ENCODE peak calls at places on chromosomes 1 and 21, in nine cellular contexts. P is astrocyte of the spinal cord, T is lower lobe of right lung, Y is heart left ventricle, Q is cardiac muscle cell, R is Panc1, V is left ventricle myocardium inferior, J is tibial nerve, N is Calu3. W is an unnamed sample.

GRCh38 chr1:245863566-245864184 is 643.4 kb downstream of the SMYD3 start:
- DNase-seq in P (no peak), T (no peak), Y (no peak), Q (no peak), R (no peak), V (no peak), J (no peak), N (peak), W (no peak)

GRCh38 chr1:217109928-217110327 is 386.7 kb upstream of the ESRRG start:
- DNase-seq in P (no peak), T (no peak), Y (no peak), Q (no peak), R (no peak), V (no peak), J (no peak), N (no peak), W (no peak)

GRCh38 chr1:200520740-200521139 is 99.8 kb downstream of the KIF14 start:
- DNase-seq in P (no peak), T (no peak), Y (no peak), Q (no peak), R (no peak), V (no peak), J (no peak), N (no peak), W (no peak)

GRCh38 chr1:63463248-63463647 is 59.8 kb downstream of the ITGB3BP start:
- DNase-seq in P (no peak), T (no peak), Y (no peak), Q (no peak), R (no peak), V (no peak), J (no peak), N (no peak), W (peak)

GRCh38 chr1:209825591-209826433 is 2.0 kb upstream of the UTP25 start:
- DNase-seq in P (no peak), T (no peak), Y (no peak), Q (no peak), R (no peak), V (no peak), J (no peak), N (peak), W (peak)

GRCh38 chr21:42356680-42357079 is 5.9 kb upstream of the TFF2 start:
- DNase-seq in P (no peak), T (no peak), Y (no peak), Q (no peak), R (no peak), V (no peak), J (no peak), N (no peak), W (no peak)

GRCh38 chr1:223720987-223721591 is 8.8 kb downstream of the CAPN2 start:
- DNase-seq in P (peak), T (no peak), Y (no peak), Q (no peak), R (no peak), V (no peak), J (no peak), N (peak), W (peak)

GRCh38 chr1:100584761-100585745 is 47.1 kb downstream of the GPR88 start:
- DNase-seq in P (peak), T (no peak), Y (no peak), Q (no peak), R (no peak), V (no peak), J (no peak), N (peak), W (peak)

GRCh38 chr1:153791856-153792253 is 16.6 kb downstream of the SLC27A3 start:
- DNase-seq in P (peak), T (no peak), Y (no peak), Q (no peak), R (no peak), V (no peak), J (no peak), N (peak), W (peak)

GRCh38 chr1:34362949-34363348 is 186.2 kb downstream of the C1orf94 start:
- DNase-seq in P (no peak), T (no peak), Y (no peak), Q (no peak), R (no peak), V (no peak), J (no peak), N (no peak), W (no peak)

GRCh38 chr1:232459826-232460225 is 170.1 kb downstream of the SIPA1L2 start:
- DNase-seq in P (no peak), T (no peak), Y (no peak), Q (no peak), R (no peak), V (no peak), J (no peak), N (no peak), W (no peak)

GRCh38 chr1:116359060-116359830 is 13.8 kb upstream of the ATP1A1 start:
- DNase-seq in P (no peak), T (no peak), Y (no peak), Q (no peak), R (no peak), V (no peak), J (no peak), N (no peak), W (peak)

GRCh38 chr1:116362050-116362449 is 11.0 kb upstream of the ATP1A1 start:
- DNase-seq in P (no peak), T (no peak), Y (no peak), Q (no peak), R (no peak), V (no peak), J (no peak), N (no peak), W (no peak)

GRCh38 chr1:116359871-116360270 is 13.2 kb upstream of the ATP1A1 start:
- DNase-seq in P (no peak), T (no peak), Y (no peak), Q (no peak), R (no peak), V (no peak), J (no peak), N (no peak), W (no peak)

GRCh38 chr1:116361648-116362047 is 11.4 kb upstream of the ATP1A1 start:
- DNase-seq in P (no peak), T (no peak), Y (no peak), Q (no peak), R (no peak), V (no peak), J (no peak), N (no peak), W (no peak)

GRCh38 chr1:116360435-116361173 is 12.4 kb upstream of the ATP1A1 start:
- DNase-seq in P (no peak), T (no peak), Y (no peak), Q (no peak), R (no peak), V (no peak), J (no peak), N (no peak), W (peak)
- TF ChIP-seq CTCF in P (peak), T (peak), Y (peak), Q (peak), R (peak), V (peak), J (no peak), N (no peak), W (peak)

DNA sequence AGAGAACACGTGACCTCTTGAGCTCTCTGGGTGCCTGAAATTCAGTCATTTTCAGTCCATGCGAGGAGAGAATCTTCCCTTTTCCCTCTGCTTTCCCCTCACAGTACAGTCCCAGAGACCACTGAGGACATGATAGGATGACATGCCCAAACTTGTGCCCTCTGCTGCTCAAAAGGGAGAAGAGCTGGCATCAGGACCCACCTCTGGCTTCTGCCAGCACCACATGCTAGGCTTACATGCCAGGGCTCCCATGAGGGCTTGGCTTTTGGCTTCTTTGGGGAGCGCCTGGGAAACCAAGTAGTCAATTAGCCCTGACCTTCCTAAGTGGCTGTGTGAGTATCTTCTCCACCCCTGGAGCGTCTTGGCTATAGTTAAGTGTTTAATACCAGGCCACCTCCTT is 13.8 kb upstream of the KCNQ4 start:
- DNase-seq in P (no peak), T (no peak), Y (no peak), Q (no peak), R (no peak), V (no peak), J (no peak), N (no peak), W (peak)
- TF ChIP-seq CTCF in P (peak), T (no peak), Y (peak), Q (peak), R (peak), V (peak), J (no peak), N (no peak), W (no peak)

DNA sequence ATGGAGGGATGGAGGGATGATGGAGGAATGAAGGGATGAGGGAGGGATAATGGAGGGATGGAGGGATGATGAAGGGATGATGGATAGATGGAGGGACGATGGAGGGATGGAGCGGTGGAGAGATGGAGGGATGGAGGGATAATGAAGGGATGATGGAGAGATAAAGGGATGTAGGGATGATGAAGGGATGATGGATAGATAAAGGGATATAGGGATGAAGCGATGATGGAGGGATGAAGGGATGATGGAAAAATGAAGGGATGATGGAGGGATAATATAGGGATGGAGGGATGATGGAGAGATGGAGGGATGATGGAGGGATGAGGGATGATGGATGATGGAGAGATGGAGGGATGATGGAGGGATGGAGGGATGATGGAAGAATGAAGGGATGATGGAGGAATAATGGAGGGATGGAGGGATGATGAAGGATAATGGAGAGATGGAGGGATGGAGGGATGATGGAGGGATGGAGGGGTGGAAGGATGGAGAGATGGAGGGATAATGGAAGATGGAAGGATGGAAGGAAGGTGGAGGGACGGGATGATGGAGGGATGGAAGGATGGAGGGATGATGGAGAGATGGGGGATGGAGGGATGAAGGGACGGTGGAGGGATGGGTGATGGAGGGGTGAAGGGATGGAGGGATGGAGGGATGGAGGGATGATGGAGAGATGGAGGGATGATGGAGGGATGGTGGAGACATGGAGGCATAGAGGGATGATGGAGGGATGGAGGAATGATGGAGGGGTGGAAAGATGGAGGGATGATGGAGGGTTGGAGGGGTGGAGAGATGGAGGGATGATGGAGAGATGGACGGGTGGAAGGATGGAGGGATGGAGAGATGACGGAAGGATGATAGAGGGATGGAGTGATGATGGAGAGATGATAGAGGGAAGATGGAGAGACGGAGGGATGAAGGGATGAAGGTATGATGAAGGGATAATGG is 62.0 kb downstream of the KCNAB2 start:
- DNase-seq in P (no peak), T (no peak), Y (no peak), Q (no peak), R (no peak), V (no peak), J (no peak), N (no peak), W (no peak)
- TF ChIP-seq CTCF in P (no peak), T (no peak), Y (no peak), Q (no peak), R (no peak), V (no peak), J (no peak), N (no peak), W (no peak)

GRCh38 chr1:110408488-110408887 is 994 bp upstream of the LAMTOR5 start:
- DNase-seq in P (no peak), T (no peak), Y (no peak), Q (no peak), R (no peak), V (no peak), J (no peak), N (no peak), W (no peak)

GRCh38 chr1:110403805-110404204 is 3.7 kb downstream of the LAMTOR5 start:
- DNase-seq in P (no peak), T (no peak), Y (no peak), Q (no peak), R (no peak), V (no peak), J (no peak), N (no peak), W (no peak)

GRCh38 chr1:110411173-110411572 is 3.7 kb upstream of the LAMTOR5 start:
- DNase-seq in P (no peak), T (no peak), Y (no peak), Q (no peak), R (no peak), V (no peak), J (no peak), N (no peak), W (no peak)

GRCh38 chr1:110412576-110412975 is 5.1 kb upstream of the LAMTOR5 start:
- DNase-seq in P (peak), T (peak), Y (peak), Q (peak), R (peak), V (peak), J (peak), N (peak), W (peak)

DNA sequence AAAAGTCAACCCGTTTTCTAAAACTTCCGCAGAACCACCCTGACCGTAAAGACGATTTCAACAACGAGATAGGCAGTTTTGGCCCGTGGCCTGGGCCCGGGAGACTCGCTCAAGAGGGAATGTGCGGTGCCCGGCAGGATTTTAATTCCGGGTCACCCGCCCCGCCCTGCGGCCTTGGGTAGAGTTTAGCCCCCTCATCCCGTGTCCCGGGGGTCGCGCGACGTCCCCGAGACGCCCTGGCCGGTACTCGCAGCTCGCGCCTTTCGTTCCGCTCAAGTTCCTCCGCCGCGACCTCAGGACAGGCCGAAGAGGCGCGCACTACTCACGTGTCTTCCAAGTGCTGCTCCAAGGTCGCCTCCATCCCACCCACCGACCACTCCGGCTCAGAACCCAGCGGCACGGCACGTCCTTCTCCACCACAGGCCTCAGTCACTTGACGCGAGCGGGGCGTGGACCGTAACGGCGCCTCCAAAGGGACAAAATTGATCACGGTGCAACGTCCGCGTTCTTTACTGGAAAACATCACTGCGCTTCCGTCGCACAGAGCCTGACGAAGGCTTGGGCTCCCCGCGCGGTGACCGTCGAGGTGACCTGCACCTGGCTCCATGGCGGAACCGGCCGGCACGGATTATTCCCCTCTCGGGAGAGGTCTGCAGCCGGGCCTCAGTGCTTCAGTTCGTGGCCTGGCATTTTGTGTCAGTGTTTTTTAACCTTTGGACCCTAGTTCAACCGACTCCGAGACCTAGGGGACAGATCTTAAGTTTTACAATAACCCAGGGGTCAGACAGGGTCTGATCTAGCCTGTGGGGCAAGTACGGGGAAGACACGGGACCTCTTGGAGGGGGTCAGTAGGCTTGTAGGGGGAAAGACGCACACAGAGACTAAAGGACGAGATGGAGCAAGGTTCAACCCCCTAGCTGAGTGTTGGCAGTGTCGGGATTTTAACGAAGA is at the start of gene LAMTOR5:
- DNase-seq in P (peak), T (peak), Y (peak), Q (peak), R (peak), V (peak), J (peak), N (peak), W (peak)
- TF ChIP-seq CTCF in P (peak), T (peak), Y (no peak), Q (no peak), R (no peak), V (no peak), J (no peak), N (no peak), W (no peak)